ENCODE peak calls at places on chromosome 14, in nine cellular contexts. M, X, H, G, S, K, P, Y and O are unnamed samples.

GRCh38 chr14:90551070-90551704 is 154.4 kb downstream of the CALM1 start:
- DNase-seq in M (no peak), X (no peak), H (no peak), G (no peak), S (no peak), K (peak), P (peak), Y (no peak), O (no peak)

GRCh38 chr14:22184157-22185025 is 404.6 kb downstream of the DAD1 start:
- DNase-seq in M (no peak), X (no peak), H (no peak), G (no peak), S (no peak), K (peak), P (peak), Y (no peak), O (no peak)

GRCh38 chr14:59044707-59045106 is 143.8 kb upstream of the DAAM1 start:
- DNase-seq in M (no peak), X (no peak), H (peak), G (no peak), S (no peak), K (no peak), P (no peak), Y (no peak), O (no peak)

GRCh38 chr14:101224356-101225115 is 321.0 kb upstream of the RTL1 start:
- DNase-seq in M (no peak), X (no peak), H (no peak), G (no peak), S (no peak), K (no peak), P (no peak), Y (no peak), O (no peak)

GRCh38 chr14:68509188-68509953 is 283.5 kb downstream of the ZFP36L1 start:
- DNase-seq in M (no peak), X (no peak), H (no peak), G (no peak), S (no peak), K (no peak), P (no peak), Y (no peak), O (no peak)

GRCh38 chr14:26525057-26525456 is 72.8 kb downstream of the NOVA1 start:
- DNase-seq in M (no peak), X (no peak), H (no peak), G (no peak), S (no peak), K (no peak), P (peak), Y (no peak), O (no peak)

GRCh38 chr14:93926873-93927571 is at the start of gene FAM181A:
- DNase-seq in M (no peak), X (no peak), H (no peak), G (no peak), S (no peak), K (peak), P (no peak), Y (no peak), O (no peak)

GRCh38 chr14:103247169-103247606 is 86.8 kb upstream of the EIF5 start:
- DNase-seq in M (no peak), X (no peak), H (no peak), G (no peak), S (no peak), K (no peak), P (no peak), Y (no peak), O (no peak)

GRCh38 chr14:56081139-56081538 is 37.1 kb upstream of the PELI2 start:
- DNase-seq in M (no peak), X (no peak), H (peak), G (no peak), S (no peak), K (peak), P (peak), Y (no peak), O (no peak)

GRCh38 chr14:98345186-98345585 is 926.8 kb downstream of the BCL11B start:
- DNase-seq in M (no peak), X (no peak), H (no peak), G (no peak), S (no peak), K (peak), P (no peak), Y (no peak), O (no peak)

GRCh38 chr14:92538412-92539017 is 24.9 kb downstream of the RIN3 start:
- DNase-seq in M (no peak), X (no peak), H (no peak), G (no peak), S (no peak), K (no peak), P (no peak), Y (no peak), O (no peak)

GRCh38 chr14:92473261-92473946 is 40.2 kb upstream of the RIN3 start:
- DNase-seq in M (no peak), X (peak), H (peak), G (peak), S (no peak), K (no peak), P (peak), Y (peak), O (peak)

GRCh38 chr14:92513204-92513965 is at the start of gene RIN3:
- DNase-seq in M (no peak), X (peak), H (no peak), G (no peak), S (peak), K (no peak), P (peak), Y (peak), O (peak)

GRCh38 chr14:24363401-24363800 is 4.6 kb upstream of the NFATC4 start:
- DNase-seq in M (no peak), X (no peak), H (no peak), G (no peak), S (no peak), K (no peak), P (no peak), Y (no peak), O (no peak)

GRCh38 chr14:37585101-37585479 is 10.0 kb downstream of the FOXA1 start:
- DNase-seq in M (no peak), X (no peak), H (no peak), G (no peak), S (peak), K (peak), P (no peak), Y (no peak), O (no peak)

GRCh38 chr14:55120466-55121144 is 8.4 kb upstream of the LGALS3 start:
- DNase-seq in M (no peak), X (no peak), H (peak), G (no peak), S (no peak), K (no peak), P (no peak), Y (no peak), O (no peak)

GRCh38 chr14:76152333-76152681 is 585 bp downstream of the GPATCH2L start:
- DNase-seq in M (peak), X (peak), H (peak), G (peak), S (no peak), K (peak), P (peak), Y (peak), O (peak)

GRCh38 chr14:104977681-104978647 is at the start of gene AHNAK2:
- DNase-seq in M (peak), X (peak), H (peak), G (no peak), S (peak), K (peak), P (peak), Y (peak), O (peak)

GRCh38 chr14:23089498-23090253 is 5.3 kb downstream of the ACIN1 start:
- DNase-seq in M (no peak), X (no peak), H (no peak), G (no peak), S (no peak), K (no peak), P (no peak), Y (no peak), O (no peak)

GRCh38 chr14:33676135-33676566 is 274.7 kb downstream of the EGLN3 start:
- DNase-seq in M (peak), X (no peak), H (no peak), G (peak), S (no peak), K (peak), P (peak), Y (peak), O (peak)

GRCh38 chr14:105894125-105894977 is 368.0 kb downstream of the TMEM121 start:
- DNase-seq in M (no peak), X (peak), H (no peak), G (no peak), S (no peak), K (no peak), P (no peak), Y (no peak), O (peak)

GRCh38 chr14:51210594-51210993 is 29.5 kb upstream of the TMX1 start:
- DNase-seq in M (peak), X (no peak), H (no peak), G (no peak), S (no peak), K (no peak), P (no peak), Y (no peak), O (no peak)

GRCh38 chr14:60734465-60735242 is at the start of gene MNAT1:
- DNase-seq in M (peak), X (peak), H (peak), G (peak), S (peak), K (peak), P (peak), Y (peak), O (peak)

GRCh38 chr14:40309124-40309523 is 876.9 kb upstream of the FBXO33 start:
- DNase-seq in M (no peak), X (no peak), H (no peak), G (no peak), S (no peak), K (no peak), P (no peak), Y (no peak), O (no peak)